ENCODE peak calls at places on chromosomes 16 and 17, in four cellular contexts. X, T, I and U are unnamed samples.

GRCh38 chr17:14664511-14664910 is 363.6 kb downstream of the HS3ST3B1 start:
- DNase-seq in X (no peak), I (no peak), T (peak; percentile 31), U (no peak)

GRCh38 chr17:40348562-40349476 is 15.7 kb downstream of the GJD3 start:
- DNase-seq in X (peak; percentile 38), T (no peak), I (no peak), U (no peak)

GRCh38 chr17:39208136-39208535 is 8.1 kb downstream of the RPL19 start:
- DNase-seq in I (no peak), X (no peak), T (no peak), U (no peak)

GRCh38 chr17:78293896-78294295 is 62.5 kb downstream of the TMEM235 start:
- DNase-seq in T (no peak), X (no peak), I (no peak), U (no peak)

GRCh38 chr17:38921756-38922411 is 3.5 kb upstream of the LASP1NB start:
- DNase-seq in X (no peak), I (no peak), T (no peak), U (no peak)

GRCh38 chr17:70096861-70097260 is 21.8 kb downstream of the KCNJ16 start:
- DNase-seq in I (no peak), T (no peak), X (no peak), U (no peak)

GRCh38 chr16:88803264-88803987 is at the start of gene CDT1:
- DNase-seq in I (peak; percentile 89), X (peak; percentile 58), T (peak; percentile 92), U (no peak)

GRCh38 chr17:8949061-8949622 is 16.4 kb downstream of the PIK3R5 start:
- DNase-seq in X (no peak), I (no peak), T (no peak), U (no peak)

GRCh38 chr16:3458852-3459361 is 15.4 kb downstream of the NAA60 start:
- DNase-seq in X (peak; percentile 16), T (no peak), I (no peak), U (no peak)

GRCh38 chr16:89430436-89431157 is 59.8 kb downstream of the ANKRD11 start:
- DNase-seq in T (no peak), I (no peak), X (peak; percentile 61), U (no peak)

GRCh38 chr17:69654981-69655581 is 240.6 kb downstream of the MAP2K6 start:
- DNase-seq in X (peak; percentile 93), T (no peak), I (no peak), U (no peak)

GRCh38 chr17:22462461-22462860 is 770.1 kb downstream of the KCNJ18 start:
- DNase-seq in X (no peak), I (no peak), T (no peak), U (no peak)

GRCh38 chr16:14489460-14489859 is 140.6 kb downstream of the PARN start:
- DNase-seq in T (peak; percentile 58), I (peak; percentile 11), X (no peak), U (no peak)

GRCh38 chr17:34024303-34025178 is 230.5 kb upstream of the CCL2 start:
- DNase-seq in T (peak; percentile 30), I (no peak), X (no peak), U (no peak)

GRCh38 chr16:67448580-67448979 is 17.7 kb downstream of the HSD11B2 start:
- DNase-seq in X (no peak), T (no peak), I (no peak), U (no peak)

GRCh38 chr16:2512920-2513404 is 790 bp upstream of the ATP6V0C start:
- DNase-seq in T (peak; percentile 67), I (peak; percentile 57), X (no peak), U (no peak)

GRCh38 chr17:65183736-65184135 is 46.6 kb downstream of the RGS9 start:
- DNase-seq in T (peak; percentile 76), I (no peak), X (peak; percentile 68), U (no peak)

GRCh38 chr16:22092143-22092933 is at the start of gene VWA3A:
- DNase-seq in T (peak; percentile 74), X (peak; percentile 51), I (no peak), U (no peak)

GRCh38 chr17:18363021-18363941 is at the start of gene SHMT1:
- DNase-seq in I (peak; percentile 91), T (peak; percentile 96), X (peak; percentile 85), U (peak; percentile 62)

DNA sequence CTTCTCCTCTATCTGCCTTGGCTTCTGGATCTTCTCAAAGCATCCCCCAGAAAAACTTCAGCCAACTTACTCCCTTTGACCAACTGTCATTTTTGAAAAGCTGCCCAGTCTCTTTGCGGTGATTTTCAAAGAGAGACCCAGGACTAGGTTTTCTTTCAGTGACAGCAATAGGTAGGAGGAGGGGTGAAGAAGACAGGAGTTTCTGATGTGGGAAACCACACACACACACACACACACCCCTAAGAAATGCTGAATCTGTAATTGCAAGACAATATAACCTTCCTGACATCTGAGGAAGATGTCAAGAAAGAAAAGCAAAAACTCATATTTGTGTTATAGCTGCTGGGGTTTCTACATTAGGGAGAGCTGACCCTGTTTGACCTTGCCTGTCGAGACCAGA is 5.2 kb downstream of the FAM20A start:
- DNase-seq in T (no peak), X (no peak), I (peak; percentile 13), U (no peak)
- TF ChIP-seq CTCF in T (no peak), X (no peak), I (no peak), U (no peak)

GRCh38 chr16:30380801-30381208 is 1.6 kb downstream of the SEPTIN1 start:
- DNase-seq in X (no peak), T (no peak), I (no peak), U (no peak)
- H3K4me3 ChIP-seq in X (no peak overlapping the region), T (no peak overlapping the region), I (no peak overlapping the region), U (no peak overlapping the region)

GRCh38 chr17:48587276-48588073 is 2.6 kb downstream of the HOXB3 start:
- DNase-seq in T (no peak), X (no peak), I (no peak), U (no peak)
- H2AFZ ChIP-seq in T (no peak overlapping the region), X (no peak overlapping the region), I (no peak overlapping the region), U (no peak overlapping the region)

DNA sequence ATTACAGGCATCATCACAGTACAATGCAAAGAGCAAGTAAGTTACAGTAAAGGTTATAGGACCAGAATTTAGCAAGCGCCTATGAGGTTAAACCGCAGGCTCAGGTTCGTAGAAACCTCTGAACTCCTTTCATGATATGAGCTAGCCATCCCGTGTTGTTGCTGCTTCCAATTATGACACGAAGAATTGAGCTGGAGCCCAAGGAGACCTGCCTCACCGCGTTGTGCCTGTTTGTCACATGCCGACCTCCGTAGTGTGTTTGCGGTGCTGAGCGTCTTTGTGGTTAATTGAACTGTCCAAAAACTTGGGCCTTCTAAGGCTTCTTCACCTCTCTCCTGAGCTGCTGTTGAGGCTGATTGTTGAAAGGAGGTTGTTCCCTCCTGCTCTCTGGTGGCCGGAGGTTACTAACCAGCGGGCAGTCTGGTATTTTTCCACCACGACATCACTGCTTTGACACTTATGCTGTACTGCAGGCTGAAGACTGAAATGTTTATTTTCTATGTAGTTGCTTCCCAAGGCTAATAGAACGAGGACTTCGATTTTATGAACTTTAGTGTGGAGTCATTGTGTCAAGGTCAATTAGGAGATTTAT is 67.5 kb downstream of the SEC14L1 start:
- DNase-seq in I (no peak), T (peak; percentile 45), X (peak; percentile 42), U (no peak)
- TF ChIP-seq CTCF in I (no peak), T (peak; percentile 26), X (peak; percentile 36), U (no peak)

DNA sequence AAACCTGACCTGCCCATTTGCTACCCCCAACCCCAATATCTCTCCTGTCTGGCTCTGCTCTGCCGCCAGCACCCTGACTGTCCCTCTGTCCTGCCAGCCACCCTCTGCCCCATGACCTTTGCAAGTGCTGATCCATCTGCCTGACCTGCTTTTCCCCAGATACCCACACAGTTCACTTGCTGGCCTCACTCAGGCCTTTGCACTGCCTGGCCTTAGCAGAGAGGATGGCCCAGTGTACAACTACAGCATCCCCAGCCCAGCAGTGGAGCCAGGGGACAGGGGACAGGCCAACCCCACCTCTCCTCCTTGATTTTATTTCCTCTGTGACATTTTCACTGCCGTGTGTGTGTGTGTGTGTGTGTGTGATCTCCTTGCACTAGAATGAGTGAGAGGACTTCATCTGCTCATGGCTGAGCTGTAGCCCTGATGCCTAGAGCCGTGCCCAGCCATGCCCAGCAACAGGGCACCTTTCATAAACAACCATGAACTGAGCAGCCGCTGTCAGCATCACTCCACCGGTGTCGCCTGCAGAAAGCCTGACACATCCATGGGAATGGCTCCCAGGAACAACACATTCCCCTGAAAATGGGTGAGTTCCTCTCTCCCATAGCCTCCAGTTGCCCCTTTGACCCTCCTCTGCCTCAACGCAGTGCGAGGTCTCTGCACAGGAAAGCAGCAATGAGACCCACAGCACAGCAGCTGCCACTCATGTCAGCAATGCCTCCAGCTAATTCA is 36.0 kb upstream of the RBFOX3 start:
- DNase-seq in I (no peak), X (no peak), T (no peak), U (no peak)
- H3K4me3 ChIP-seq in I (no peak overlapping the region), X (no peak overlapping the region), T (no peak overlapping the region), U (no peak overlapping the region)

GRCh38 chr16:20676268-20676828 is 21.1 kb downstream of the ACSM1 start:
- DNase-seq in I (no peak), X (no peak), T (no peak), U (no peak)

GRCh38 chr16:20674684-20675487 is 22.6 kb downstream of the ACSM1 start:
- DNase-seq in X (no peak), T (peak; percentile 18), I (no peak), U (no peak)

GRCh38 chr16:20675488-20676267 is 21.8 kb downstream of the ACSM1 start:
- DNase-seq in T (peak; percentile 15), I (peak; percentile 22), X (no peak), U (peak; percentile 30)

GRCh38 chr16:20678242-20678641 is 19.2 kb downstream of the ACSM1 start:
- DNase-seq in T (no peak), I (no peak), X (no peak), U (no peak)

GRCh38 chr16:20676867-20677266 is 20.6 kb downstream of the ACSM1 start:
- DNase-seq in X (no peak), I (no peak), T (no peak), U (no peak)
- H2AFZ ChIP-seq in X (no peak overlapping the region), I (no peak overlapping the region), T (no peak overlapping the region), U (no peak overlapping the region)

DNA sequence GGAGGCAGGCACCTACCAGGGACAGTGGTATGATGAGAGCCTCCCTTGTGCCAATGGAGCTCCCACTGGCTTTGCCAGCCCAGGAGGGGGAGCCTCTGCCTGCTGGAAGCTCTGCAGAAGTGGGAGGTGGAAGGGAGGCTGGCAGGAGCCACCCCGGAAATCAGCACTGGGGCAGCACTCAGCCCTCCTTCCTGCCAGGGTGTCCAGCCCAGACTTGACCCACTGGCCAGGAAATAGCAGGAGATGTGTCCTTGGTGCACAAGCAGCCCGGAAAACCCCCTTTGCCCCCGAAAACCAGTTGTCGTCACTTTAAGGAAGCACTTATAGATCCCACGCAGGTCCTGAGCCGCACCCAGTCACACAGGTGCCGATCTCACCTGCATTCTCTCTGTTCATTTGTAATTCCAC is 49.3 kb upstream of the CACNG4 start:
- DNase-seq in T (peak; percentile 35), X (no peak), I (no peak), U (no peak)
- TF ChIP-seq CTCF in T (peak; percentile 36), X (no peak), I (peak; percentile 30), U (peak; percentile 71)

GRCh38 chr16:58026705-58027340 is 1.3 kb downstream of the MMP15 start:
- DNase-seq in T (peak; percentile 66), I (no peak), X (no peak), U (no peak)
- H3K4me3 ChIP-seq in T (peak overlapping the region; percentile 97), I (no peak overlapping the region), X (peak overlapping the region; percentile 66), U (peak overlapping the region; percentile 72)